ENCODE peak calls at places on chromosome 4, in four cellular contexts. F, C, S and O are unnamed samples.

GRCh38 chr4:107801766-107802211 is 22.9 kb upstream of the SGMS2 start:
- DNase-seq in F (no peak), C (no peak), S (no peak), O (no peak)

GRCh38 chr4:125432078-125432477 is 117.3 kb downstream of the FAT4 start:
- DNase-seq in F (peak; percentile 4), C (no peak), S (no peak), O (no peak)

GRCh38 chr4:42151568-42152506 is 618 bp downstream of the BEND4 start:
- DNase-seq in F (no peak), C (no peak), S (no peak), O (peak; percentile 84)

GRCh38 chr4:112633477-112634235 is 3.1 kb downstream of the ZGRF1 start:
- DNase-seq in F (peak; percentile 52), C (no peak), S (no peak), O (no peak)

GRCh38 chr4:152668338-152668964 is 11.3 kb downstream of the TMEM154 start:
- DNase-seq in F (no peak), C (no peak), S (no peak), O (no peak)

GRCh38 chr4:149823770-149824221 is 8.2 kb upstream of the IQCM start:
- DNase-seq in F (no peak), C (no peak), S (no peak), O (peak; percentile 6)

GRCh38 chr4:155809835-155810234 is 51.0 kb downstream of the GUCY1B1 start:
- DNase-seq in F (peak; percentile 61), C (no peak), S (no peak), O (no peak)

GRCh38 chr4:145003675-145004074 is 94.3 kb downstream of the ANAPC10 start:
- DNase-seq in F (no peak), C (no peak), S (no peak), O (no peak)

GRCh38 chr4:2261110-2261852 is 628 bp downstream of the MXD4 start:
- DNase-seq in F (peak; percentile 71), C (peak; percentile 28), S (peak; percentile 62), O (peak; percentile 32)

GRCh38 chr4:81921757-81922159 is 450.1 kb upstream of the RASGEF1B start:
- DNase-seq in F (no peak), C (no peak), S (no peak), O (no peak)

GRCh38 chr4:139794158-139794954 is 128.7 kb downstream of the MGST2 start:
- DNase-seq in F (no peak), C (no peak), S (no peak), O (no peak)

GRCh38 chr4:111943796-111944203 is 201.5 kb upstream of the FAM241A start:
- DNase-seq in F (peak; percentile 58), C (no peak), S (peak; percentile 51), O (peak; percentile 51)

GRCh38 chr4:174260099-174260498 is 23.4 kb downstream of the FBXO8 start:
- DNase-seq in F (no peak), C (no peak), S (no peak), O (peak; percentile 56)

GRCh38 chr4:95068401-95068800 is 310.6 kb downstream of the BMPR1B start:
- DNase-seq in F (no peak), C (no peak), S (no peak), O (no peak)

GRCh38 chr4:128521634-128522253 is 234.1 kb upstream of the PGRMC2 start:
- DNase-seq in F (no peak), C (no peak), S (no peak), O (no peak)

GRCh38 chr4:182628000-182628399 is 289.2 kb downstream of the DCTD start:
- DNase-seq in F (no peak), C (no peak), S (no peak), O (no peak)

GRCh38 chr4:37358748-37359147 is 114.2 kb downstream of the NWD2 start:
- DNase-seq in F (no peak), C (no peak), S (no peak), O (no peak)

GRCh38 chr4:123055943-123056342 is 133.5 kb upstream of the NUDT6 start:
- DNase-seq in F (no peak), C (no peak), S (no peak), O (no peak)

GRCh38 chr4:6179362-6179761 is 21.0 kb downstream of the JAKMIP1 start:
- DNase-seq in F (no peak), C (no peak), S (no peak), O (no peak)

GRCh38 chr4:98626350-98626749 is 32.1 kb downstream of the TSPAN5 start:
- DNase-seq in F (no peak), C (no peak), S (no peak), O (no peak)

GRCh38 chr4:110518889-110519490 is 43.0 kb downstream of the ENPEP start:
- DNase-seq in F (peak; percentile 11), C (peak; percentile 9), S (peak; percentile 29), O (no peak)

GRCh38 chr4:15420642-15421041 is 7.2 kb upstream of the C1QTNF7 start:
- DNase-seq in F (no peak), C (no peak), S (no peak), O (no peak)

GRCh38 chr4:109026588-109026987 is 263.7 kb upstream of the ETNPPL start:
- DNase-seq in F (no peak), C (no peak), S (no peak), O (no peak)

GRCh38 chr4:88975925-88976511 is 81.0 kb downstream of the FAM13A start:
- DNase-seq in F (no peak), C (no peak), S (no peak), O (no peak)

GRCh38 chr4:154294951-154295350 is 196.6 kb downstream of the DCHS2 start:
- DNase-seq in F (no peak), C (no peak), S (no peak), O (no peak)